ENCODE peak calls at places on chromosome 20, in four cellular contexts. J is fibroblast of the aortic adventitia, A is GM13977, N is cardiac fibroblast. X is an unnamed sample.

GRCh38 chr20:3785240-3786125 is 1.1 kb downstream of the CENPB start:
- DNase-seq in J (no peak), A (no peak), N (peak), X (no peak)

GRCh38 chr20:39800548-39800947 is 838.4 kb downstream of the DHX35 start:
- DNase-seq in J (peak), A (peak), N (peak), X (no peak)

GRCh38 chr20:58553841-58554240 is 38.6 kb upstream of the APCDD1L start:
- DNase-seq in J (peak), A (no peak), N (no peak), X (no peak)

GRCh38 chr20:63640086-63640485 is 13.1 kb downstream of the STMN3 start:
- DNase-seq in J (no peak), A (no peak), N (no peak), X (no peak)

GRCh38 chr20:48879609-48880008 is 41.9 kb upstream of the ARFGEF2 start:
- DNase-seq in J (peak), A (no peak), N (peak), X (peak)

GRCh38 chr20:23200914-23201313 is 114.8 kb upstream of the CD93 start:
- DNase-seq in J (no peak), A (peak), N (peak), X (no peak)

GRCh38 chr20:47360207-47360488 is 3.6 kb upstream of the ZMYND8 start:
- DNase-seq in J (peak), A (no peak), N (peak), X (peak)

GRCh38 chr20:46438156-46438750 is 31.8 kb upstream of the ELMO2 start:
- DNase-seq in J (peak), A (peak), N (peak), X (no peak)

GRCh38 chr20:57263127-57263609 is 3.3 kb downstream of the BMP7 start:
- DNase-seq in J (no peak), A (no peak), N (no peak), X (no peak)

DNA sequence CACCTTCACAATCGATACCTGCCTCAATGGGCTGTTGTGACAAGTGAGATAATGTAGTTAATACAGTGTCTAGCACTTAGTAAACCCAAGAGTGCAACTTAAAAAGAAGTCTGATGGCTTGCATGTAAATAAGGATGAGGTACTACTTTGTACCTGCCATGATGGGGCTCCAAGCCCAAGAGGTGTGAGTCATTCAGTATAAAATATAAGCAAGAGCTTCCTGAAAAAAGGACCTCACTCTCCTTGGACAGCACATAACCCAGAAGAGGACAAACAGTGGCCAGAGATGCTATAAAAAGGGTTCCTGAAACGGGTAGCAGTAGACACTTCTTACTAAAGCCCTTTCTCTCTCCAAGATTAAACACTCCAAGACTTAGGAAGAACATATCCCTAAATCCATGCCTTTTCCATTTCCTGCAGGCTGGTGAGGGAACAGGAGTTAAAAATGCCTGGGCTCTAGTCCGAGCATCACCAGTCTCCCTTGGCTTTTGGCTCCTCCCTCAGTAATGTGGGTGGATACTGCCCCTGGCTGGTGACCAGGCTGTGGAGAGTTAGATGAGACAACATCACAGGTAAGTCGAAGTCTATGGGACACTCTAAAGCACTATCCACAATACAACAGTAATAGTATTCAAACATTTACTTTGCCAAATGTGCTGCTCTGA is 4.2 kb downstream of the UBE2V1 start:
- DNase-seq in J (no peak), A (no peak), N (no peak), X (no peak)
- TF ChIP-seq CTCF in J (no peak), A (no peak), N (no peak), X (no peak)

GRCh38 chr20:53020376-53020775 is 48.2 kb downstream of the TSHZ2 start:
- DNase-seq in J (no peak), A (no peak), N (no peak), X (no peak)

GRCh38 chr20:53019464-53019863 is 47.3 kb downstream of the TSHZ2 start:
- DNase-seq in J (no peak), A (no peak), N (no peak), X (no peak)

GRCh38 chr20:53023717-53024116 is 51.6 kb downstream of the TSHZ2 start:
- DNase-seq in J (peak), A (no peak), N (no peak), X (no peak)

GRCh38 chr20:53021934-53022333 is 49.8 kb downstream of the TSHZ2 start:
- DNase-seq in J (peak), A (no peak), N (peak), X (no peak)

GRCh38 chr20:53020834-53021233 is 48.7 kb downstream of the TSHZ2 start:
- DNase-seq in J (no peak), A (no peak), N (no peak), X (no peak)
- TF ChIP-seq CTCF in J (no peak), A (no peak), N (no peak), X (no peak)

GRCh38 chr20:62025394-62025793 is 40.3 kb downstream of the TAF4 start:
- DNase-seq in J (peak), A (no peak), N (no peak), X (no peak)
- TF ChIP-seq CTCF in J (no peak), A (no peak), N (no peak), X (no peak)

DNA sequence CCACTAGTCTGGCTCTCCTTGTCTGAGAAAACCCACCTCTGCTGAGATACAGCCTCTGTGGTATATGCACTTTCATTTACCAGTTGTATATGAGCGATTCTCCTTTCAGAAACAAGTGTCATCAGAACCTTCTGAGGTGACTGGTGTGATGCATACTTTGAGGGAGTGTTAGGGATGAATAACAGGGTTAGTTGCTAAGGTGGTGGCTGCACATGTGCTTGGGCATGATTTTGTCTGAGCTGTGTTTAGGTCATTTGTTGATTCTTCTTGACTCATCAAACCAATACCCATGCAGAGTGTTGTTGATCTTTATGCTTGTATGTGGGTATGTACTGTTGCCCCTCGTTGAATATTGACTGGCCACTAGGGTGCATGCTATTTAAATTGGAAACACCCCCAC is 25.7 kb downstream of the DTD1 start:
- DNase-seq in J (no peak), A (no peak), N (peak), X (no peak)
- TF ChIP-seq CTCF in J (no peak), A (no peak), N (no peak), X (no peak)